ENCODE peak calls at places on chromosomes 3 and 15, in nine cellular contexts. J is neural progenitor cell, I is stomach, K is foreskin fibroblast, T is IMR-90, Z is MM.1S, O is AG04450, E is fibroblast of the aortic adventitia, X is kidney epithelial cell. C is an unnamed sample.
A peak's percentile ranks its signal among the peaks of the same experiment; 100 is the strongest.

GRCh38 chr3:16295298-16295890 is 30.4 kb downstream of the OXNAD1 start:
- DNase-seq in J (no peak), I (no peak), K (no peak), T (no peak), Z (no peak), O (no peak), E (no peak), X (no peak), C (no peak)

GRCh38 chr3:142896201-142896755 is 7.4 kb upstream of the PCOLCE2 start:
- DNase-seq in J (no peak), I (no peak), K (peak; percentile 79), T (peak; percentile 57), Z (no peak), O (no peak), E (peak; percentile 73), X (peak; percentile 55), C (peak; percentile 52)

GRCh38 chr15:66825731-66826130 is 123.7 kb downstream of the SMAD6 start:
- DNase-seq in J (no peak), I (no peak), K (no peak), T (no peak), Z (no peak), O (no peak), E (no peak), X (no peak), C (no peak)

GRCh38 chr3:161349529-161350278 is 21.6 kb downstream of the SPTSSB start:
- DNase-seq in J (no peak), I (no peak), K (peak; percentile 92), T (peak; percentile 76), Z (no peak), O (peak; percentile 37), E (peak; percentile 79), X (peak; percentile 95), C (peak; percentile 59)

GRCh38 chr3:31307131-31307785 is 225.5 kb upstream of the STT3B start:
- DNase-seq in J (no peak), I (no peak), K (no peak), T (no peak), Z (no peak), O (no peak), E (peak; percentile 82), X (no peak), C (no peak)

GRCh38 chr3:149494022-149494758 is 19.7 kb downstream of the TM4SF4 start:
- DNase-seq in J (peak; percentile 85), I (peak; percentile 77), K (peak; percentile 89), T (peak; percentile 76), Z (peak; percentile 21), O (no peak), E (peak; percentile 88), X (no peak), C (no peak)

GRCh38 chr15:39804026-39804425 is 21.4 kb upstream of the FSIP1 start:
- DNase-seq in J (no peak), I (no peak), K (peak; percentile 70), T (peak; percentile 51), Z (peak; percentile 68), O (no peak), E (peak; percentile 59), X (no peak), C (no peak)

GRCh38 chr3:132395126-132395525 is 22.2 kb upstream of the DNAJC13 start:
- DNase-seq in J (no peak), I (no peak), K (no peak), T (no peak), Z (no peak), O (no peak), E (no peak), X (no peak), C (no peak)

GRCh38 chr15:32774022-32774421 is 56.2 kb downstream of the GREM1 start:
- DNase-seq in J (no peak), I (no peak), K (peak; percentile 90), T (peak; percentile 98), Z (no peak), O (peak; percentile 76), E (peak; percentile 88), X (peak; percentile 51), C (peak; percentile 97)

GRCh38 chr3:96294143-96294542 is 520.3 kb upstream of the EPHA6 start:
- DNase-seq in J (no peak), I (no peak), K (no peak), T (no peak), Z (no peak), O (no peak), E (no peak), X (no peak), C (no peak)

GRCh38 chr3:130442284-130442683 is 74.7 kb upstream of the COL6A6 start:
- DNase-seq in J (peak; percentile 6), I (no peak), K (no peak), T (no peak), Z (no peak), O (no peak), E (no peak), X (no peak), C (no peak)

GRCh38 chr3:105322570-105323273 is 44.0 kb upstream of the ALCAM start:
- DNase-seq in J (no peak), I (no peak), K (peak; percentile 12), T (peak; percentile 18), Z (no peak), O (no peak), E (no peak), X (no peak), C (no peak)

GRCh38 chr3:74897006-74897405 is 282.5 kb upstream of the CNTN3 start:
- DNase-seq in J (peak; percentile 4), I (no peak), K (peak; percentile 23), T (no peak), Z (no peak), O (no peak), E (no peak), X (no peak), C (no peak)

DNA sequence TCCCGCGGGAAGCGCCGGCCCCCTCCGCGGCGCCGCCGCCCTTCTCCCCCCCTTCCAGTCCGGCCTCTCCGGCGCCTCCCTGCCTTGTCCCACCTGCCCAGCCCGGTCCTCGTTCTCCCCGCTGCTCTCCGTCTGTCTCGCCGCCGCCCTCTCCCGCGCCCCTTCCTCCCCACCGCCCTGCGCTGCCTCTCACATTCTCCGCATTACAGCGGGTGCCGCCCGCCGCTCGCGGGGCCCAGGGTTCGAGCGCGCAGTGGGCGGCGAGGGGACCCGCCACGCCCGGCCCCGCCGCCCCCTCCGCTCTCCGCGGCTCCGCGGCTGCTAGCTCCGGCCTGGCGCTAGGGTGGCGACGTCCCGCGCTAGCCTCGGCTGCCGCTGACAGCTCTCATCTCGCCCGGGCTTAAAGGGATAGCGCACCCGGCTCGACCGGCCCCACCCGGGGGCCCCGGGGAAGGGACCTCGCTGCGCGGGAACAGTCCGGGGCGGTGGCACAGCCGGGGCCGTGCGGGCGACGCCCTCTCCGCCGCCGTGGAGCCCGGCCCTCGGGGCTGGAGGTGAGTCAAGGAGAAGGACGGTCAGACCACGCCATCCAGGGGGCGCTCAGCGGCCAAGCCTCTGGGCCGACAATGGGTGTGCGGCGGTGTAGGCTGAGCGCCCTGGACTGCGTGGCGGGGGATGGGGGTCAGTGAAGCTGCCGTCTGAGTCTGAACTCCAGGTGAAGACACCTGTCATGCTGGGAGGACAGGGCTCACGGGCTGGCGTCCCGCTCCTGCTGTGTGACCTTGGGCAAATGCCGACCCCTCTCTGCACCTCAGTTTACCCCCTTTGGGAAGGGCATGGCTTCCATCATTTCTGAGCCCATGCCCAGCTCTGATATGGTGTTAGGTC is 187.4 kb upstream of the LINGO1 start:
- DNase-seq in J (peak; percentile 82), I (no peak), K (peak; percentile 20), T (no peak), Z (peak; percentile 17), O (no peak), E (no peak), X (no peak), C (no peak)
- TF ChIP-seq CTCF in J (peak; percentile 61), I (no peak), K (peak; percentile 11), T (no peak), Z (peak; percentile 50), O (no peak), E (peak; percentile 2), X (peak; percentile 41), C (peak; percentile 24)

GRCh38 chr3:38120690-38121450 is 16.1 kb downstream of the ACAA1 start:
- DNase-seq in J (no peak), I (peak; percentile 24), K (no peak), T (no peak), Z (no peak), O (no peak), E (no peak), X (no peak), C (no peak)
- H3K4me3 ChIP-seq in J (no peak overlapping the region), I (no peak overlapping the region), K (no peak overlapping the region), T (no peak overlapping the region), Z (no peak overlapping the region), O (no peak overlapping the region), E (no peak overlapping the region), X (no peak overlapping the region), C (no peak overlapping the region)

DNA sequence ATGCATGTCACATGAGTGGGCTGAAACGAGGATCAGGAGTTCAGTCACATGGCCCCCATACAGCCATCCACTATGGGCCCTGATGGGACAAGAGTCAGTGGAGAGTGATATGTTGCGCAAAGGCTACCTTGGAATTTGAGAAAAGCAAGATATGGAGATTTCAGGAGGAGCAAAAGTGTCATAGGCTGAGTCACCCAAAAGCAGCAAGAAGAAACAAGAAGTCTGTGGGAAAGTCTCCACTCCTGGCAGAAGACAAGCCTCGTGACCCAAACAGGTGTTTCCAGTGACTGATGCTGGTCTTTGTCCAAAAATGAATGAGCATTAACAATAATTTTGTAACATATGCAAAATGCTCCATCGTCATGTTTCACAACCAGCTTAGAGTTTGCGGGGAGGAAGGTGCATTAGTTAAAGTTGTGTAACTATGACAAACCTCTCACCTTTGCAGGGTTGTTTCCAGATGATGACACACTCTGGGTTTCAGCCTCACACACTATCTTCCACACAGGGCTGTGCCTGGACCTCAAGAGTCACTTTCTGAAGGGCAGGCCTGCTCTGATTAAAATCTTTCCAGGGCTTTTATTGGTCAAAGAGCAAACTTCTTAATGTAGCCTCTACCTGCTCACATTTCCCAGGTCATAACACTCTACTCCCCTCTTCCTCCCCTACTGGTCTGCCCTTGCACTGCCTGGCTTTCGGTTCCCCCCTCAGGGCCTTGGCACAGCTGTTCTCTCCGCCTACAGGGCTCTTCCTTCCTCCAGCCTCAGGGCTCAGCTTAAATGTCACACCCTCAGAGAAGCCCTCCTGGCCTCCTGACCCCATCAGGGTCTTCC is 3.9 kb upstream of the DNASE1L3 start:
- DNase-seq in J (no peak), I (no peak), K (peak; percentile 41), T (peak; percentile 42), Z (peak; percentile 66), O (no peak), E (no peak), X (no peak), C (no peak)
- TF ChIP-seq CTCF in J (no peak), I (no peak), K (no peak), T (no peak), Z (peak; percentile 48), O (no peak), E (no peak), X (no peak), C (no peak)

GRCh38 chr15:70094690-70095311 is 2.9 kb downstream of the TLE3 start:
- DNase-seq in J (no peak), I (no peak), K (no peak), T (no peak), Z (peak; percentile 22), O (no peak), E (no peak), X (no peak), C (no peak)

GRCh38 chr15:70091649-70092461 is 5.9 kb downstream of the TLE3 start:
- DNase-seq in J (no peak), I (peak; percentile 67), K (no peak), T (no peak), Z (no peak), O (no peak), E (no peak), X (peak; percentile 63), C (no peak)

GRCh38 chr15:70092462-70092850 is 5.3 kb downstream of the TLE3 start:
- DNase-seq in J (no peak), I (no peak), K (no peak), T (peak; percentile 69), Z (no peak), O (peak; percentile 69), E (no peak), X (no peak), C (no peak)

GRCh38 chr15:70093070-70093469 is 4.6 kb downstream of the TLE3 start:
- DNase-seq in J (no peak), I (no peak), K (no peak), T (no peak), Z (no peak), O (no peak), E (no peak), X (no peak), C (no peak)

GRCh38 chr15:70093481-70094309 is 4.0 kb downstream of the TLE3 start:
- DNase-seq in J (no peak), I (peak; percentile 85), K (no peak), T (no peak), Z (no peak), O (no peak), E (peak; percentile 76), X (no peak), C (no peak)
- H3K4me3 ChIP-seq in J (peak overlapping the region; percentile 97), I (peak overlapping the region; percentile 97), K (no peak overlapping the region), T (no peak overlapping the region), Z (peak overlapping the region; percentile 80), O (peak overlapping the region; percentile 13), E (peak overlapping the region; percentile 6), X (no peak overlapping the region), C (no peak overlapping the region)

C was measured in AG04449.